ENCODE peak calls at places on chromosome 10, in four cellular contexts. Z, A, H and C are unnamed samples.

GRCh38 chr10:102266670-102267069 is 21.3 kb downstream of the GBF1 start:
- DNase-seq in Z (no peak), A (no peak), H (no peak), C (no peak)

GRCh38 chr10:45001382-45002148 is 842 bp downstream of the ZNF22 start:
- DNase-seq in Z (peak; percentile 69), A (peak; percentile 83), H (peak; percentile 83), C (peak; percentile 68)

GRCh38 chr10:586151-586550 is 103.3 kb downstream of the DIP2C start:
- DNase-seq in Z (no peak), A (no peak), H (peak; percentile 27), C (no peak)

GRCh38 chr10:128419466-128420019 is 293.3 kb upstream of the MKI67 start:
- DNase-seq in Z (no peak), A (no peak), H (no peak), C (no peak)

GRCh38 chr10:3741688-3742461 is 43.1 kb downstream of the KLF6 start:
- DNase-seq in Z (no peak), A (no peak), H (no peak), C (no peak)

GRCh38 chr10:27242951-27243551 is 2.5 kb upstream of the ACBD5 start:
- DNase-seq in Z (peak; percentile 79), A (no peak), H (no peak), C (peak; percentile 38)

GRCh38 chr10:29611796-29612381 is 22.9 kb downstream of the SVIL start:
- DNase-seq in Z (peak; percentile 57), A (peak; percentile 14), H (no peak), C (no peak)

GRCh38 chr10:6346621-6347020 is 143.9 kb downstream of the PFKFB3 start:
- DNase-seq in Z (no peak), A (no peak), H (no peak), C (no peak)

GRCh38 chr10:118911361-118911760 is 118.2 kb upstream of the NANOS1 start:
- DNase-seq in Z (peak; percentile 74), A (no peak), H (no peak), C (peak; percentile 82)

GRCh38 chr10:84706431-84706830 is 378.0 kb downstream of the CCSER2 start:
- DNase-seq in Z (no peak), A (no peak), H (no peak), C (no peak)

GRCh38 chr10:29710128-29710527 is 75.4 kb upstream of the SVIL start:
- DNase-seq in Z (no peak), A (no peak), H (no peak), C (no peak)

GRCh38 chr10:115402690-115403089 is 309.5 kb downstream of the ATRNL1 start:
- DNase-seq in Z (no peak), A (no peak), H (no peak), C (peak; percentile 63)

GRCh38 chr10:80509403-80510161 is 28.1 kb upstream of the SH2D4B start:
- DNase-seq in Z (peak; percentile 91), A (peak; percentile 63), H (no peak), C (peak; percentile 86)

GRCh38 chr10:77386833-77387232 is 250.8 kb downstream of the KCNMA1 start:
- DNase-seq in Z (no peak), A (no peak), H (no peak), C (peak; percentile 74)

GRCh38 chr10:84173543-84173942 is at the start of gene GPR15LG:
- DNase-seq in Z (no peak), A (no peak), H (no peak), C (no peak)

GRCh38 chr10:6136215-6137201 is 47.7 kb downstream of the RBM17 start:
- DNase-seq in Z (peak; percentile 23), A (peak; percentile 48), H (no peak), C (peak; percentile 54)

GRCh38 chr10:100038561-100039071 is 28.9 kb upstream of the DNMBP start:
- DNase-seq in Z (peak; percentile 50), A (no peak), H (no peak), C (no peak)

GRCh38 chr10:63250032-63250431 is 116.9 kb downstream of the NRBF2 start:
- DNase-seq in Z (no peak), A (no peak), H (no peak), C (no peak)

GRCh38 chr10:63252095-63252762 is 119.1 kb downstream of the NRBF2 start:
- DNase-seq in Z (no peak), A (no peak), H (no peak), C (no peak)

GRCh38 chr10:63253040-63253439 is 119.9 kb downstream of the NRBF2 start:
- DNase-seq in Z (no peak), A (no peak), H (no peak), C (no peak)

GRCh38 chr10:63246361-63246760 is 113.2 kb downstream of the NRBF2 start:
- DNase-seq in Z (no peak), A (no peak), H (no peak), C (no peak)

DNA sequence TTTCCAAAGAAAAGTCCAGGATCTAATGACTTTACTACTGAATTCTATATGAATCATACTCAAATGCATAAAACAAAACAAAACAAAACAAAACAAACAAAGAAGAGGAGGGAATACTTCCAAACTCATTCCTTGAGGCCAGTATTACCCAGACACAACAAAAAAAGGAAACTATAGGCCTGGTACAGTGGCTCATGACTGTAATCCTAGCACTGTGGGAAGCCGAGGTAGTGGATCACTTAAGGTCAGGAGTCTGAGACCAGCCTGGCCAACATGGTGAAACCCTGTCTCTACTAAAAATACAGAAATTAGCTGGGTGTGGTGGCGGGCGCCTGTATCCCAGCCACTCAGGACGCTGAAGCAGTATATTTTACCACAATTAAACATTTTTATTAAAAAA is 114.6 kb downstream of the NRBF2 start:
- DNase-seq in Z (no peak), A (no peak), H (no peak), C (peak; percentile 36)
- H3K4me3 ChIP-seq in Z (no peak overlapping the region), A (no peak overlapping the region), H (no peak overlapping the region), C (no peak overlapping the region)

GRCh38 chr10:34768972-34769330 is 46.1 kb downstream of the PARD3 start:
- DNase-seq in Z (peak; percentile 40), A (no peak), H (no peak), C (no peak)
- H3K27ac ChIP-seq in Z (peak overlapping the region; percentile 80), A (peak overlapping the region; percentile 63), H (no peak overlapping the region), C (no peak overlapping the region)

GRCh38 chr10:49587981-49588380 is 22.1 kb upstream of the SLC18A3 start:
- DNase-seq in Z (no peak), A (no peak), H (no peak), C (no peak)

GRCh38 chr10:49579621-49580020 is 30.5 kb upstream of the SLC18A3 start:
- DNase-seq in Z (no peak), A (no peak), H (no peak), C (no peak)

DNA sequence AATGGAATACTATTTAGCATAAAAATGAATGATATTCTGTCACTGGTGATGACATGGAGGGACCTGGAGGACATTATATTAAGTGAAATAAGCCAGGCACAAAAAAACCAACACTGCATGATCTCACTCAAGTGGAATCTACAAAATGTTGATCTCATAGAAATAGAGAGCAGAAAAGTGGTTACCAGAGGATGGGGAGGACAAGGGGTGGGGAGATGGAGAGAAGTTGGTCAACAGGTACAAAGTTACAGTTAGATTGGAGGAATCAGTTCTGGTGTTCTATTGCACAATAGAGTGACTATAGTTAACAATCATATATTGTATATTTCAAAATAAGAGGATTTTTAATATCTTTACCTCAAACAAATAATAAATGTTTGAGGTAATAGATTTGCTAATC is 24.7 kb upstream of the SLC18A3 start:
- DNase-seq in Z (peak; percentile 29), A (no peak), H (no peak), C (no peak)
- H3K4me3 ChIP-seq in Z (no peak overlapping the region), A (no peak overlapping the region), H (no peak overlapping the region), C (no peak overlapping the region)

DNA sequence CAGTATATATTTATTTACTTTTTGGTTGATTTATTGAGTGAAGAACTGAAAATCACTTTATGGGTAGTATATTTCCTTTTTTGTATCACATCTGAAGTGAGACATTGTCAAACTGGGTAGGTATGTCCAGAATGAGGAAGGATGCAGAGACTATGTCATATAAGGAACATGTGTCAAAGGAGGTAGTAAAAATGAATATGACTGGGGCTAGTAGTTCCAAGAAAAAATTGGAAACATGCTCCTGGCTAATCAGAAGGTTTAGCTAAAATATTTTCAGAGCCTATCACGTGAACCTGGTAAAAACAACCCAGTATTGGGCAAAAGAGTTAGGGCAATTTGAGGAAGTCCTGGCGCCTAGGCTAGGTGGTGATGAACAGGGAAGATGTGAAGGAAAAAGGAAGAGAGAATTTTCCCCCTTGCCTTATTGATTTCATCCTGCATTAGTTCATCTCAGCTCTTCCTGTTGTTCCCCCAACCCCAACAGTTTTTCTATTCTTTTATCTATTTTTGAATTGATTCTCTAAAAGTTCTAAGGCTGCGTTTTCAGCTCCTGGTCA is 26.4 kb downstream of the ENTPD1 start:
- DNase-seq in Z (no peak), A (no peak), H (no peak), C (no peak)
- H3K27ac ChIP-seq in Z (no peak overlapping the region), A (no peak overlapping the region), H (no peak overlapping the region), C (no peak overlapping the region)

DNA sequence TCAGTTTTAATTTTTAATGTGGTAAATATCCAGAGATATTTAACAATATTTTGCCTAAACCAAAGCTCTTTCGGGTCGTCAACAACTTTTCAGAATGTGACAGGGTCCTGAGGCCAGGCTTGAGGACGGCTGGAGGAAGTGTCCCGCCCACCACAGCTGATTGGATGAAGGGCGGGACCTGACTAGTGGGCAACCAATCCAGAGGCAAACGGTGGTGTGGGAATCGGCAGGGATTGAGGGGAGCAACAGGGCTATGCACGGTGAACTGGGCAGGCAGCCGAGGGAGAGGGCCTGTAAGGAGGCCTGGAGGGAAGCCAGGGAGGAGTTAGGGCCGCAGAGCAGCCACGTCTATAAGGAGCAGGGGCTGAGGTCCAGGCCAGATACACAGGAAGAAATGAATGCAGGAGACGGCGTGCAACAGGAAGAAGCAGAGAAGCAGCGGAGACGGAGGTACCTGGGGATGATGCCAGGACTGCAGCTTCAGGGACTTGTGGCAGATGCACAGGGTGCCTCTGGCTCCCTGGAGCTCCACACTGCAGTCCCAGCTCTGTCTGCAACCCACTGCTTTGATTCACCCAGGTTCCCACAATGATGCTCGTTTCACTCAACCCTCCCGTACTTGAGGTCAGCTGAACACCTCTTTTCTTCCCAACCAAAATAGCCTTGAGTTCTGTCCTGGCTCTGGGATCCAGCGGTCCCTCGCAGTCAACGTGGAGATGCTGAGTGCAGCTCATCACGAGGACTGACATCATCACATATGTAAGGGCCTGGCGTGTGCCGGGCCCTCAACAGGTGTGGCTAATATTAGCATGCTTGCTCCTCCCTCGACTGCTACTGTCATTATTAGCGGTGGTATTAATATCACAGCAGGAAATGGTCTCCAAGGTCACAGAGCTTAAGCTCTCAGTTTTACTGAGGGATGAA is 45.9 kb upstream of the ZMIZ1 start:
- DNase-seq in Z (peak; percentile 67), A (peak; percentile 78), H (peak; percentile 59), C (no peak)
- H3K4me3 ChIP-seq in Z (no peak overlapping the region), A (peak overlapping the region; percentile 2), H (peak overlapping the region; percentile 21), C (no peak overlapping the region)

DNA sequence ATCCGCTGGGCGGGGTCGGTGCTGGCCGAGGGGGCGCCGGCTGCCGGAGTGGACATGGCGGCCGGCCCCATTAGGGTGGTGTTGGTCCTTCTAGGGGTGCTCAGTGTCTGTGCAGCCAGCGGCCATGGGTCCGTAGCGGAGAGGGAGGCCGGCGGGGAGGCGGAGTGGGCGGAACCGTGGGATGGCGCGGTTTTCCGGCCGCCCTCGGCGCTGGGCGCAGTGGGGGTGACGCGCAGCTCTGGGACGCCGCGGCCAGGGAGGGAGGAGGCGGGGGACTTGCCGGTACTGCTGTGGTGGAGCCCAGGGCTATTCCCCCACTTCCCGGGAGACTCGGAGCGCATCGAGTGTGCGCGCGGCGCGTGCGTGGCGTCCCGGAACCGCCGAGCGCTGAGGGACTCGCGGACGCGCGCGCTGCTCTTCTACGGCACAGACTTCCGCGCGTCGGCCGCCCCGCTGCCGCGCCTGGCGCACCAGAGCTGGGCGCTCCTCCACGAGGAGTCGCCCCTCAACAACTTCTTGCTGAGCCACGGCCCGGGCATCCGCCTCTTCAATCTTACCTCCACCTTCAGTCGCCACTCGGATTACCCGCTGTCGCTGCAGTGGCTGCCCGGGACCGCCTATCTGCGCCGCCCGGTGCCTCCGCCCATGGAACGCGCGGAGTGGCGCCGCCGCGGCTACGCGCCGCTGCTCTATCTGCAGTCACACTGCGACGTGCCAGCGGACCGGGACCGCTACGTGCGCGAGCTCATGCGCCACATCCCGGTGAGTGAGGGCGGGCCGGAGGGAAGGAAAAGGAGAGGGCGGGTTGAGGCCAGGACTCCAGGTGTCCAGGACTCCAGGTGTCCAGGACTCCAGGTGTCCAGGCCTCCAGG is 9.3 kb upstream of the CHCHD1 start:
- DNase-seq in Z (peak; percentile 76), A (peak; percentile 90), H (peak; percentile 92), C (peak; percentile 62)
- H3K27ac ChIP-seq in Z (peak overlapping the region; percentile 85), A (peak overlapping the region; percentile 97), H (peak overlapping the region; percentile 97), C (peak overlapping the region; percentile 88)